ENCODE peak calls at places on chromosomes 16 and 17, in ten cellular contexts. D, L, K, M, T, W, V, J, E and Q are unnamed samples.

GRCh38 chr17:19410875-19411291 is at the start of gene RNF112:
- DNase-seq in M (no peak), T (no peak), W (no peak), L (no peak), K (peak; percentile 51), V (no peak), D (no peak), J (no peak), E (peak; percentile 56), Q (no peak)

GRCh38 chr16:11554054-11554453 is 32.7 kb downstream of the LITAF start:
- DNase-seq in J (no peak), K (no peak), E (no peak), V (no peak), D (no peak), M (no peak), W (no peak), L (no peak), T (no peak), Q (no peak)

GRCh38 chr16:70746040-70746707 is 54.8 kb downstream of the VAC14 start:
- DNase-seq in V (peak; percentile 80), M (peak; percentile 85), W (peak; percentile 66), E (peak; percentile 85), J (peak; percentile 88), L (no peak), K (no peak), T (peak; percentile 73), D (no peak), Q (peak; percentile 40)

GRCh38 chr16:3074860-3075545 is 9.6 kb downstream of the IL32 start:
- DNase-seq in D (no peak), J (no peak), V (no peak), K (no peak), L (no peak), E (no peak), T (no peak), M (no peak), W (no peak), Q (peak; percentile 69)

GRCh38 chr17:48155889-48156670 is 48.5 kb downstream of the SNX11 start:
- DNase-seq in K (peak; percentile 46), E (no peak), D (no peak), V (no peak), L (no peak), M (no peak), T (no peak), W (no peak), J (no peak), Q (no peak)

GRCh38 chr17:39775075-39775474 is 37.3 kb downstream of the GRB7 start:
- DNase-seq in J (no peak), W (no peak), E (no peak), K (no peak), M (no peak), V (no peak), L (no peak), D (no peak), T (no peak), Q (no peak)

GRCh38 chr16:85833540-85833914 is 34.0 kb downstream of the COX4I1 start:
- DNase-seq in T (no peak), E (no peak), D (no peak), M (no peak), K (no peak), V (peak; percentile 35), J (no peak), W (no peak), L (no peak), Q (no peak)

GRCh38 chr17:60743812-60744211 is 66.2 kb downstream of the BCAS3 start:
- DNase-seq in V (no peak), L (no peak), J (no peak), K (no peak), W (no peak), E (peak; percentile 56), T (no peak), D (peak; percentile 49), M (no peak), Q (no peak)

GRCh38 chr16:52558448-52558847 is 11.5 kb upstream of the TOX3 start:
- DNase-seq in E (no peak), K (no peak), M (no peak), T (no peak), D (no peak), W (no peak), V (no peak), J (no peak), L (no peak), Q (no peak)

GRCh38 chr16:2033057-2033911 is 6.6 kb downstream of the NHERF2 start:
- DNase-seq in E (peak; percentile 55), L (no peak), D (no peak), W (no peak), V (no peak), M (peak; percentile 79), K (peak; percentile 38), J (peak; percentile 78), T (peak; percentile 49), Q (no peak)

GRCh38 chr16:75603241-75603640 is 19.8 kb downstream of the ADAT1 start:
- DNase-seq in W (no peak), V (no peak), E (no peak), D (no peak), M (no peak), T (no peak), K (no peak), J (no peak), L (no peak), Q (no peak)

GRCh38 chr16:75606507-75606906 is 16.6 kb downstream of the ADAT1 start:
- DNase-seq in J (no peak), K (no peak), D (no peak), M (no peak), V (no peak), L (no peak), E (no peak), T (no peak), W (no peak), Q (no peak)
- H3K36me3 ChIP-seq in J (peaks cover 79% of the 10 kb centered on the region), K (peaks cover 21% of the 10 kb centered on the region), D (peaks cover 80% of the 10 kb centered on the region), M (peaks cover 71% of the 10 kb centered on the region), V (peaks cover 95% of the 10 kb centered on the region), L (peaks cover 65% of the 10 kb centered on the region), E (peaks cover 3% of the 10 kb centered on the region), T (peaks cover 34% of the 10 kb centered on the region), W (peaks cover 19% of the 10 kb centered on the region), Q (peaks cover 22% of the 10 kb centered on the region)

GRCh38 chr17:79633154-79633553 is 22.3 kb upstream of the RBFOX3 start:
- DNase-seq in W (peak; percentile 2), J (peak; percentile 48), V (peak; percentile 26), K (no peak), E (no peak), L (peak; percentile 34), D (no peak), T (no peak), M (peak; percentile 43), Q (no peak)
- H3K36me3 ChIP-seq in W (no peaks in the 10 kb centered on the region), J (no peaks in the 10 kb centered on the region), V (no peaks in the 10 kb centered on the region), K (no peaks in the 10 kb centered on the region), E (no peaks in the 10 kb centered on the region), L (no peaks in the 10 kb centered on the region), D (no peaks in the 10 kb centered on the region), T (no peaks in the 10 kb centered on the region), M (no peaks in the 10 kb centered on the region), Q (no peaks in the 10 kb centered on the region)

GRCh38 chr16:66389256-66390175 is 23.0 kb downstream of the CDH5 start:
- DNase-seq in E (no peak), D (no peak), W (no peak), J (no peak), V (no peak), L (peak; percentile 64), K (no peak), M (no peak), T (no peak), Q (no peak)

GRCh38 chr16:66388350-66389139 is 22.1 kb downstream of the CDH5 start:
- DNase-seq in V (no peak), D (no peak), E (no peak), M (no peak), T (no peak), K (no peak), J (no peak), L (no peak), W (no peak), Q (no peak)

GRCh38 chr16:66390346-66391108 is 24.0 kb downstream of the CDH5 start:
- DNase-seq in M (no peak), V (no peak), J (no peak), W (no peak), T (no peak), L (peak; percentile 56), D (no peak), E (no peak), K (no peak), Q (no peak)

GRCh38 chr16:66395806-66396555 is 29.5 kb downstream of the CDH5 start:
- DNase-seq in M (no peak), L (peak; percentile 65), E (no peak), D (no peak), J (no peak), K (no peak), V (no peak), W (no peak), T (no peak), Q (no peak)

GRCh38 chr16:66391726-66392670 is 25.5 kb downstream of the CDH5 start:
- DNase-seq in W (no peak), L (peak; percentile 79), E (no peak), D (no peak), M (no peak), K (no peak), V (no peak), J (no peak), T (no peak), Q (no peak)
- H3K36me3 ChIP-seq in W (no peaks in the 10 kb centered on the region), L (no peaks in the 10 kb centered on the region), E (no peaks in the 10 kb centered on the region), D (no peaks in the 10 kb centered on the region), M (no peaks in the 10 kb centered on the region), K (no peaks in the 10 kb centered on the region), V (peaks cover 39% of the 10 kb centered on the region), J (no peaks in the 10 kb centered on the region), T (no peaks in the 10 kb centered on the region), Q (no peaks in the 10 kb centered on the region)

DNA sequence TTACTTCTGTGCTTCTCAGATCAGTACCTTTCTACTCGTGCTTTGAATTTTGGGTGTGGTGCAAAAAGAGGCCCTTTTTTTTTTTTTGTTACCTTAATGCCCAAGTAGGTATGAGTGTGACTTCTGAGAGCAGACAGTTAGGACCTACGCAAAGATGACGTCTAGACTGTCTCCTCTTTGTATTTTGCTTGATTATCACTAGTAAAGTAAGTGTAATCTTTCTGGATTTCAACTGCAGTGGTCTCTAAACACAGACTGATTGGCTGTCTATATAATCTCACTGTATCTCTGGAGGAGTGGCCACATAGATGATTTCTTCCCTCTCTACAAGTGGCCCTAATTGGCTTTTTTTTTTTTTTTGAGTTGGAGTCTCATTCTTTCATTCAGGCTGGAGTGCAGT is 11.5 kb upstream of the CDK5R1 start:
- DNase-seq in D (no peak), L (no peak), M (no peak), W (no peak), J (no peak), K (no peak), V (no peak), E (no peak), T (no peak), Q (no peak)
- H3K36me3 ChIP-seq in D (peaks cover 91% of the 10 kb centered on the region), L (peaks cover 95% of the 10 kb centered on the region), M (peaks cover 99% of the 10 kb centered on the region), W (peaks cover 62% of the 10 kb centered on the region), J (peaks cover 99% of the 10 kb centered on the region), K (peaks cover 5% of the 10 kb centered on the region), V (peaks cover 98% of the 10 kb centered on the region), E (peaks cover 25% of the 10 kb centered on the region), T (peaks cover 87% of the 10 kb centered on the region), Q (peaks cover 22% of the 10 kb centered on the region)

GRCh38 chr16:21619765-21620462 is 20.5 kb downstream of the METTL9 start:
- DNase-seq in T (no peak), L (no peak), E (no peak), K (no peak), W (no peak), M (no peak), V (no peak), J (no peak), D (no peak), Q (no peak)
- H3K36me3 ChIP-seq in T (peaks cover under 1% of the 10 kb centered on the region), L (peaks cover 9% of the 10 kb centered on the region), E (peaks cover 1% of the 10 kb centered on the region), K (peaks cover 8% of the 10 kb centered on the region), W (peaks cover 1% of the 10 kb centered on the region), M (peaks cover 2% of the 10 kb centered on the region), V (peaks cover 14% of the 10 kb centered on the region), J (peaks cover 25% of the 10 kb centered on the region), D (peaks cover 27% of the 10 kb centered on the region), Q (peaks cover 3% of the 10 kb centered on the region)